ENCODE peak calls at places on chromosomes 12 and 14, in nine cellular contexts. Y is stimulated activated effector memory CD8-positive, alpha-beta T cell treated with anti-CD3 and anti-CD28 coated beads, Interleukin-12 subunit alpha, Interleukin-12 subunit beta, amount 100 ng/mL, for 72 hours; O is activated T-helper 1 cell treated with Interleukin-2 at 50 U/mL for 16 hours; Z is stimulated activated CD4-positive, alpha-beta T cell treated with anti-CD3 and anti-CD28 coated beads, Interleukin-4, amount 100 ng/mL, for 1 hour; W is RCC 7860; P is cardiac muscle cell; B is effector memory CD8-positive, alpha-beta T cell; A is CMK; X is GM12865. H is an unnamed sample.

GRCh38 chr12:1797011-1797901 is 23.1 kb upstream of the LRTM2 start:
- DNase-seq in B (peak; percentile 36), W (no peak), X (peak; percentile 64), Y (peak; percentile 79), A (peak; percentile 78), P (no peak), O (peak; percentile 57), Z (peak; percentile 64), H (peak; percentile 72)

GRCh38 chr12:106248849-106249371 is 1.1 kb upstream of the CKAP4 start:
- DNase-seq in P (no peak), A (no peak), Z (peak; percentile 42), B (peak; percentile 25), Y (no peak), X (peak; percentile 57), W (peak; percentile 15), O (no peak), H (peak; percentile 51)

GRCh38 chr14:104726600-104727451 is 2.8 kb downstream of the ADSS1 start:
- DNase-seq in A (no peak), W (no peak), B (no peak), P (no peak), Y (no peak), X (no peak), Z (no peak), O (no peak), H (peak; percentile 82)

GRCh38 chr12:94793191-94793595 is 142.8 kb upstream of the TMCC3 start:
- DNase-seq in P (no peak), O (no peak), A (no peak), B (no peak), Z (no peak), Y (no peak), W (no peak), X (no peak), H (no peak)

GRCh38 chr12:58443981-58444371 is 476.3 kb downstream of the LRIG3 start:
- DNase-seq in O (no peak), Y (no peak), W (no peak), P (no peak), B (no peak), Z (no peak), X (no peak), A (no peak), H (no peak)

GRCh38 chr12:19158909-19159308 is 29.4 kb downstream of the PLEKHA5 start:
- DNase-seq in A (no peak), B (no peak), P (no peak), Z (no peak), O (no peak), X (no peak), Y (no peak), W (no peak), H (no peak)

GRCh38 chr12:46372131-46372851 is at the start of gene SLC38A2:
- DNase-seq in P (peak; percentile 97), W (peak; percentile 81), X (peak; percentile 95), Y (peak; percentile 97), A (peak; percentile 75), Z (peak; percentile 97), B (peak; percentile 96), O (peak; percentile 97), H (peak; percentile 99)

GRCh38 chr12:107594995-107595394 is 90.6 kb upstream of the PWP1 start:
- DNase-seq in W (no peak), O (no peak), B (no peak), Y (no peak), Z (no peak), A (no peak), P (no peak), X (no peak), H (no peak)

GRCh38 chr12:553216-554000 is 93.7 kb downstream of the B4GALNT3 start:
- DNase-seq in X (peak; percentile 69), O (peak; percentile 40), W (no peak), B (no peak), Z (no peak), A (no peak), Y (peak; percentile 74), P (no peak), H (no peak)

GRCh38 chr12:47014474-47014873 is 64.9 kb upstream of the PCED1B start:
- DNase-seq in Z (no peak), B (no peak), P (no peak), W (peak; percentile 64), A (no peak), Y (no peak), O (no peak), X (no peak), H (no peak)

GRCh38 chr12:103548622-103549601 is 38.2 kb upstream of the STAB2 start:
- DNase-seq in O (peak; percentile 36), Y (peak; percentile 86), A (peak; percentile 17), P (peak; percentile 76), Z (peak; percentile 67), W (peak; percentile 42), X (peak; percentile 85), B (peak; percentile 56), H (peak; percentile 46)

GRCh38 chr12:119096429-119097202 is 82.1 kb upstream of the HSPB8 start:
- DNase-seq in O (no peak), B (no peak), W (no peak), Y (no peak), X (no peak), P (peak; percentile 41), Z (no peak), A (no peak), H (no peak)

GRCh38 chr12:48388938-48389337 is 38.2 kb upstream of the ZNF641 start:
- DNase-seq in O (no peak), W (no peak), Z (no peak), X (no peak), Y (no peak), B (no peak), P (no peak), A (no peak), H (no peak)

GRCh38 chr12:6254491-6254890 is 54.3 kb downstream of the CD9 start:
- DNase-seq in A (no peak), B (no peak), Z (no peak), X (no peak), W (no peak), O (no peak), Y (no peak), P (no peak), H (no peak)

GRCh38 chr12:91180577-91180976 is 2.0 kb downstream of the DCN start:
- DNase-seq in Y (no peak), A (no peak), P (no peak), X (no peak), B (no peak), W (no peak), O (no peak), Z (no peak), H (no peak)

GRCh38 chr12:53200458-53201169 is 6.4 kb downstream of the ITGB7 start:
- DNase-seq in B (no peak), W (no peak), A (no peak), Y (no peak), O (no peak), P (no peak), Z (no peak), X (peak; percentile 88), H (no peak)

GRCh38 chr14:72847721-72848120 is 46.2 kb downstream of the DPF3 start:
- DNase-seq in B (no peak), O (no peak), W (no peak), Z (no peak), P (no peak), A (no peak), Y (no peak), X (no peak), H (no peak)

GRCh38 chr12:54749191-54749818 is 101.1 kb upstream of the DCD start:
- DNase-seq in O (no peak), W (peak; percentile 21), Z (no peak), Y (no peak), P (peak; percentile 64), B (peak; percentile 40), X (peak; percentile 60), A (no peak), H (no peak)

H was measured in right lobe of liver.